ENCODE peak calls at places on chromosome 3, in nine cellular contexts. One of them, this sample, is unnamed.

GRCh38 chr3:74434406-74434805 is 180.1 kb downstream of the CNTN3 start:
- DNase-seq in ureter: no peak
- DNase-seq in sciatic nerve: no peak
- DNase-seq in EL: no peak
- DNase-seq in B cell: no peak
- DNase-seq in NCI-H1092 treated with DMSO at 0.1 percent for 48 hours: no peak
- DNase-seq in renal cortical epithelial cell: no peak
- DNase-seq in NCI-H1436: no peak
- DNase-seq in AG08395: no peak
- DNase-seq in this sample: no peak

GRCh38 chr3:141646760-141647561 is 91.1 kb upstream of the RNF7 start:
- DNase-seq in ureter: peak
- DNase-seq in sciatic nerve: no peak
- DNase-seq in EL: peak
- DNase-seq in B cell: no peak
- DNase-seq in NCI-H1092 treated with DMSO at 0.1 percent for 48 hours: no peak
- DNase-seq in renal cortical epithelial cell: peak
- DNase-seq in NCI-H1436: peak
- DNase-seq in AG08395: peak
- DNase-seq in this sample: no peak

GRCh38 chr3:194617827-194618226 is 15.4 kb downstream of the TMEM44 start:
- DNase-seq in ureter: no peak
- DNase-seq in sciatic nerve: no peak
- DNase-seq in EL: peak
- DNase-seq in B cell: no peak
- DNase-seq in NCI-H1092 treated with DMSO at 0.1 percent for 48 hours: no peak
- DNase-seq in renal cortical epithelial cell: peak
- DNase-seq in NCI-H1436: no peak
- DNase-seq in AG08395: no peak
- DNase-seq in this sample: no peak

GRCh38 chr3:71585891-71586809 is 2.6 kb upstream of the FOXP1 start:
- DNase-seq in ureter: no peak
- DNase-seq in sciatic nerve: no peak
- DNase-seq in EL: peak
- DNase-seq in B cell: no peak
- DNase-seq in NCI-H1092 treated with DMSO at 0.1 percent for 48 hours: peak
- DNase-seq in renal cortical epithelial cell: peak
- DNase-seq in NCI-H1436: no peak
- DNase-seq in AG08395: no peak
- DNase-seq in this sample: no peak

GRCh38 chr3:185693985-185694675 is 108.0 kb downstream of the SENP2 start:
- DNase-seq in ureter: no peak
- DNase-seq in sciatic nerve: no peak
- DNase-seq in EL: peak
- DNase-seq in B cell: no peak
- DNase-seq in NCI-H1092 treated with DMSO at 0.1 percent for 48 hours: no peak
- DNase-seq in renal cortical epithelial cell: peak
- DNase-seq in NCI-H1436: no peak
- DNase-seq in AG08395: peak
- DNase-seq in this sample: no peak

GRCh38 chr3:135513106-135514063 is 452.1 kb upstream of the PPP2R3A start:
- DNase-seq in ureter: no peak
- DNase-seq in sciatic nerve: no peak
- DNase-seq in EL: peak
- DNase-seq in B cell: no peak
- DNase-seq in NCI-H1092 treated with DMSO at 0.1 percent for 48 hours: no peak
- DNase-seq in renal cortical epithelial cell: peak
- DNase-seq in NCI-H1436: no peak
- DNase-seq in AG08395: peak
- DNase-seq in this sample: no peak

GRCh38 chr3:176872771-176873209 is 324.5 kb downstream of the TBL1XR1 start:
- DNase-seq in ureter: no peak
- DNase-seq in sciatic nerve: no peak
- DNase-seq in EL: peak
- DNase-seq in B cell: peak
- DNase-seq in NCI-H1092 treated with DMSO at 0.1 percent for 48 hours: peak
- DNase-seq in renal cortical epithelial cell: peak
- DNase-seq in NCI-H1436: peak
- DNase-seq in AG08395: peak
- DNase-seq in this sample: no peak

GRCh38 chr3:174441588-174442316 is 417.4 kb upstream of the NAALADL2 start:
- DNase-seq in ureter: no peak
- DNase-seq in sciatic nerve: no peak
- DNase-seq in EL: peak
- DNase-seq in B cell: no peak
- DNase-seq in NCI-H1092 treated with DMSO at 0.1 percent for 48 hours: peak
- DNase-seq in renal cortical epithelial cell: peak
- DNase-seq in NCI-H1436: peak
- DNase-seq in AG08395: peak
- DNase-seq in this sample: no peak

GRCh38 chr3:109081746-109082510 is 36.0 kb downstream of the MORC1 start:
- DNase-seq in ureter: no peak
- DNase-seq in sciatic nerve: no peak
- DNase-seq in EL: peak
- DNase-seq in B cell: peak
- DNase-seq in NCI-H1092 treated with DMSO at 0.1 percent for 48 hours: peak
- DNase-seq in renal cortical epithelial cell: peak
- DNase-seq in NCI-H1436: peak
- DNase-seq in AG08395: peak
- DNase-seq in this sample: no peak